ENCODE peak calls at places on chromosomes 12 and 14, in nine cellular contexts. Y, R, T, W, S, U, P, X and C are unnamed samples.

GRCh38 chr12:89782807-89783206 is 74.2 kb upstream of the ATP2B1 start:
- DNase-seq in X (no peak), Y (peak), T (no peak), U (no peak), R (no peak), P (no peak), W (no peak), S (no peak), C (no peak)

GRCh38 chr14:23361320-23361719 is 3.7 kb downstream of the EFS start:
- DNase-seq in X (no peak), P (no peak), Y (no peak), R (no peak), U (no peak), W (no peak), T (no peak), S (peak), C (no peak)

GRCh38 chr12:89390802-89391673 is 38.7 kb upstream of the DUSP6 start:
- DNase-seq in W (no peak), Y (peak), T (no peak), U (no peak), P (no peak), R (no peak), S (peak), X (no peak), C (peak)

GRCh38 chr12:63787306-63787705 is 7.6 kb downstream of the RXYLT1 start:
- DNase-seq in X (no peak), S (no peak), Y (no peak), P (no peak), W (no peak), T (no peak), U (no peak), R (no peak), C (no peak)

GRCh38 chr12:124391340-124392261 is 96.7 kb downstream of the RFLNA start:
- DNase-seq in S (no peak), T (no peak), Y (peak), X (no peak), R (no peak), W (no peak), P (no peak), U (no peak), C (no peak)

GRCh38 chr12:47556631-47557030 is 149.2 kb downstream of the RPAP3 start:
- DNase-seq in T (no peak), S (no peak), Y (peak), U (no peak), R (no peak), W (no peak), P (no peak), X (no peak), C (no peak)

GRCh38 chr12:77943466-77943865 is 112.8 kb downstream of the NAV3 start:
- DNase-seq in X (no peak), U (no peak), S (peak), T (no peak), Y (peak), R (no peak), P (no peak), W (no peak), C (peak)

GRCh38 chr12:2347844-2348476 is 295.2 kb downstream of the CACNA1C start:
- DNase-seq in U (no peak), P (no peak), R (no peak), X (no peak), T (no peak), Y (no peak), W (no peak), S (no peak), C (no peak)

GRCh38 chr12:115541891-115542361 is 735.6 kb downstream of the MED13L start:
- DNase-seq in U (no peak), R (no peak), P (no peak), S (no peak), T (no peak), Y (peak), X (no peak), W (no peak), C (no peak)

GRCh38 chr12:84305144-84305543 is 607.5 kb downstream of the SLC6A15 start:
- DNase-seq in Y (no peak), W (no peak), P (no peak), U (no peak), T (no peak), S (no peak), X (no peak), R (no peak), C (no peak)

GRCh38 chr14:104965561-104966231 is 12.5 kb downstream of the AHNAK2 start:
- DNase-seq in S (no peak), W (no peak), X (no peak), Y (no peak), T (no peak), P (no peak), U (no peak), R (no peak), C (no peak)

GRCh38 chr12:131872154-131873046 is 22.0 kb upstream of the ULK1 start:
- DNase-seq in W (no peak), T (no peak), X (no peak), P (no peak), Y (peak), R (no peak), S (peak), U (no peak), C (peak)

GRCh38 chr14:82341386-82341785 is 807.7 kb upstream of the SEL1L start:
- DNase-seq in S (no peak), W (no peak), Y (no peak), U (no peak), T (no peak), P (no peak), R (no peak), X (no peak), C (no peak)

GRCh38 chr12:28830491-28830890 is 318.6 kb upstream of the FAR2 start:
- DNase-seq in T (no peak), W (no peak), X (no peak), S (no peak), U (no peak), Y (no peak), P (no peak), R (no peak), C (no peak)

GRCh38 chr14:103361868-103362267 is 23.3 kb upstream of the MARK3 start:
- DNase-seq in Y (peak), T (no peak), S (peak), P (no peak), W (no peak), X (no peak), R (no peak), U (no peak), C (peak)

GRCh38 chr12:96338852-96339478 is 61.3 kb downstream of the CDK17 start:
- DNase-seq in P (no peak), X (no peak), R (no peak), Y (no peak), T (no peak), U (no peak), W (no peak), S (peak), C (no peak)

GRCh38 chr12:57012600-57013465 is 3.5 kb downstream of the TAC3 start:
- DNase-seq in Y (no peak), S (no peak), W (no peak), R (no peak), T (no peak), X (no peak), U (no peak), P (no peak), C (no peak)

GRCh38 chr12:26845984-26846383 is 13.0 kb upstream of the ITPR2 start:
- DNase-seq in W (no peak), Y (no peak), S (peak), X (no peak), P (no peak), R (no peak), T (no peak), U (no peak), C (no peak)

GRCh38 chr12:57765003-57765697 is 1.7 kb downstream of the CYP27B1 start:
- DNase-seq in Y (peak), W (no peak), T (no peak), X (peak), P (no peak), R (peak), S (peak), U (no peak), C (no peak)

GRCh38 chr12:68290126-68290525 is 36.7 kb upstream of the IL22 start:
- DNase-seq in S (no peak), P (no peak), R (no peak), U (no peak), X (no peak), Y (no peak), T (no peak), W (no peak), C (no peak)

GRCh38 chr14:91089958-91090535 is 23.8 kb upstream of the DGLUCY start:
- DNase-seq in Y (no peak), T (no peak), S (no peak), W (no peak), X (peak), P (no peak), U (no peak), R (no peak), C (no peak)